ENCODE peak calls at places on chromosomes 2 and 18, in six cellular contexts. V is B cell, J is Calu3, C is progenitor cell of endocrine pancreas, P is body of pancreas, L is GM10248. F is an unnamed sample.

GRCh38 chr2:28047698-28048097 is 157.2 kb downstream of the BABAM2 start:
- DNase-seq in V (no peak), J (no peak), C (no peak), P (no peak), L (no peak), F (no peak)

GRCh38 chr18:23238152-23238531 is 102.9 kb downstream of the CABLES1 start:
- DNase-seq in V (no peak), J (no peak), C (no peak), P (no peak), L (no peak), F (no peak)

GRCh38 chr2:124804014-124804940 is 779.2 kb downstream of the CNTNAP5 start:
- DNase-seq in V (peak; percentile 10), J (no peak), C (no peak), P (peak; percentile 7), L (peak; percentile 40), F (no peak)

GRCh38 chr2:108139521-108139920 is 100.2 kb upstream of the SULT1C3 start:
- DNase-seq in V (no peak), J (no peak), C (no peak), P (no peak), L (no peak), F (no peak)

GRCh38 chr2:160227252-160227651 is 27.2 kb upstream of the ITGB6 start:
- DNase-seq in V (no peak), J (no peak), C (no peak), P (no peak), L (no peak), F (no peak)

GRCh38 chr2:172311921-172312345 is 115.5 kb upstream of the ITGA6 start:
- DNase-seq in V (no peak), J (no peak), C (no peak), P (peak; percentile 65), L (no peak), F (no peak)

GRCh38 chr2:137997733-137998132 is 33.5 kb downstream of the HNMT start:
- DNase-seq in V (no peak), J (no peak), C (no peak), P (no peak), L (no peak), F (no peak)

GRCh38 chr18:44807766-44808165 is 127.1 kb downstream of the SETBP1 start:
- DNase-seq in V (no peak), J (no peak), C (no peak), P (peak; percentile 29), L (no peak), F (no peak)

GRCh38 chr18:47930844-47931706 is 616 bp upstream of the SMAD2 start:
- DNase-seq in V (peak; percentile 96), J (peak; percentile 97), C (peak; percentile 89), P (peak; percentile 97), L (peak; percentile 95), F (peak; percentile 94)

GRCh38 chr18:47929681-47930085 is 776 bp downstream of the SMAD2 start:
- DNase-seq in V (no peak), J (no peak), C (no peak), P (no peak), L (no peak), F (no peak)

GRCh38 chr18:47930086-47930843 is at the start of gene SMAD2:
- DNase-seq in V (peak; percentile 83), J (peak; percentile 88), C (peak; percentile 80), P (peak; percentile 87), L (peak; percentile 76), F (peak; percentile 68)

GRCh38 chr18:47926101-47926850 is 4.2 kb downstream of the SMAD2 start:
- DNase-seq in V (no peak), J (no peak), C (no peak), P (no peak), L (no peak), F (no peak)

DNA sequence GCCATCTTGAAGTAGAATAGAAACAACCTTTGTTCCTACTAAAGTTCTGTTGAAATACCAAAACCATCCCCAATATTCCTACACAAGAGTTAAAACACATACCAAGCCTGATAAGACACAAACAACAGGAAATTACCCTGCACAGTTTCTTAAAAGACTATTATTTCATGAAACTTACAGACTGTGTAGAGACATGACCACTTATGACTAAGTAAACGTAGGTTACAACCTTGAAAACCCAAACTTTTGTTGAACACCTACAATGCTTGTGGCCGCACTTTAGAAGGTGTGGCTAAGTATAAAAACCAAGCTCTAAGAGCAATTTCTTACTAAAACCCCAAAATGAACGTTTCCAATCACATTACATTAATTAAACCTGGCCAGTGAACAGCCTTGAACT is 2.0 kb downstream of the SMAD2 start:
- DNase-seq in V (no peak), J (no peak), C (no peak), P (no peak), L (no peak), F (peak; percentile 7)
- TF ChIP-seq CTCF in V (no peak), J (no peak), C (no peak), P (no peak), L (no peak), F (no peak)

GRCh38 chr18:9029131-9029530 is 73.4 kb upstream of the NDUFV2 start:
- DNase-seq in V (no peak), J (no peak), C (no peak), P (no peak), L (no peak), F (no peak)
- TF ChIP-seq CTCF in V (no peak), J (no peak), C (no peak), P (no peak), L (no peak), F (no peak)

GRCh38 chr18:62027914-62028520 is 135.2 kb upstream of the RNF152 start:
- DNase-seq in V (no peak), J (no peak), C (no peak), P (no peak), L (no peak), F (no peak)
- TF ChIP-seq CTCF in V (no peak), J (no peak), C (no peak), P (no peak), L (no peak), F (no peak)

GRCh38 chr2:61970807-61971556 is 65.5 kb downstream of the COMMD1 start:
- DNase-seq in V (no peak), J (peak; percentile 31), C (no peak), P (no peak), L (no peak), F (no peak)
- TF ChIP-seq CTCF in V (no peak), J (no peak), C (no peak), P (no peak), L (no peak), F (no peak)

GRCh38 chr2:57373530-57373929 is 673.1 kb upstream of the VRK2 start:
- DNase-seq in V (no peak), J (no peak), C (no peak), P (no peak), L (no peak), F (no peak)

GRCh38 chr2:57372237-57372962 is 674.2 kb upstream of the VRK2 start:
- DNase-seq in V (no peak), J (no peak), C (no peak), P (no peak), L (no peak), F (no peak)

GRCh38 chr2:57371186-57371585 is 675.4 kb upstream of the VRK2 start:
- DNase-seq in V (no peak), J (no peak), C (no peak), P (peak; percentile 7), L (no peak), F (no peak)

GRCh38 chr2:57376985-57377384 is 669.6 kb upstream of the VRK2 start:
- DNase-seq in V (no peak), J (no peak), C (no peak), P (no peak), L (no peak), F (no peak)
- TF ChIP-seq CTCF in V (no peak), J (no peak), C (peak; percentile 43), P (no peak), L (peak; percentile 30), F (no peak)

GRCh38 chr2:151729416-151729811 is 4.9 kb downstream of the NEB start:
- DNase-seq in V (peak; percentile 6), J (no peak), C (no peak), P (no peak), L (no peak), F (no peak)

GRCh38 chr2:151729837-151730236 is 4.4 kb downstream of the NEB start:
- DNase-seq in V (peak; percentile 6), J (no peak), C (no peak), P (no peak), L (no peak), F (no peak)

GRCh38 chr2:151727593-151728552 is 6.4 kb downstream of the NEB start:
- DNase-seq in V (no peak), J (no peak), C (no peak), P (no peak), L (no peak), F (no peak)

GRCh38 chr2:151730242-151730975 is 3.9 kb downstream of the NEB start:
- DNase-seq in V (peak; percentile 35), J (no peak), C (no peak), P (no peak), L (peak; percentile 20), F (no peak)

DNA sequence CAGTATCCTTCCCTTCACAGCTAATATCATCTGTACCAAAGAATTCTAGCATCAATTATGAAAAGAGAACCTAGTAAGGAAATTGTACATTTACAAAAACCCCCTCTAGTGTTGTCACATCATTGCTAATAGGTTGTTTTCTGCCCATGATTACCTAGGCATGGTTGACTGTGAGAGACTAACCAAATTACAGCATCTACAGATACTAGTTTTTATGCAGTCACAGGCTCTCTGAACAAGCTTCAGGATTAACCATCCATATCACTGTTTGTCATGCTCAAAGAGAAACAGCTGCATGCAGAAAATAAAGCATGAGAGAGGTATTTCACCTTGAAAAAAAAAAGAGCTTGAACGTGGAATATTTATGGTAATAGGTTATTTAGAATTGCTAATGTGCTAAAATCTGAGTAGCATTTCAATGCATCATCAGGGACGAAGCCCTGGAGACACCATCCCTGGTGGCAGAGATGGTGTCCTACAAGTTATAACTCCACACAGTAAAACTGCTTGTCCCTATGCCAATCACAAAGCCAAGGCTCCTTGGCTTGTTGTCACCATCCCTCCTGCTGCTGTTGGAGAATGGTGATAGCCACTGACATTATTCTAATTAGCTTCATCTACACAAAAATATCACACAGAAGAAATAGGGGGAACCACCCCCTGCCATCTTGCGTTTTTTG is 5.4 kb downstream of the NEB start:
- DNase-seq in V (peak; percentile 25), J (no peak), C (no peak), P (no peak), L (no peak), F (no peak)
- TF ChIP-seq CTCF in V (peak; percentile 36), J (no peak), C (no peak), P (no peak), L (no peak), F (no peak)

GRCh38 chr2:61732787-61733186 is 121.1 kb downstream of the FAM161A start:
- DNase-seq in V (no peak), J (no peak), C (no peak), P (no peak), L (no peak), F (no peak)
- TF ChIP-seq CTCF in V (no peak), J (no peak), C (no peak), P (no peak), L (peak; percentile 20), F (no peak)

F was measured in CD4-positive, alpha-beta T cell.